ENCODE peak calls at places on chromosomes 12 and 14, in eight cellular contexts. L is astrocyte, M is uterus, S is cardiac muscle cell, F is pancreas, Y is body of pancreas, Q is HepG2, A is mucosa of descending colon. E is an unnamed sample. For H3K4me1, the result is how much of the 10 kb centered on the place peaks cover.

GRCh38 chr12:10191865-10192264 is 13.0 kb downstream of the TMEM52B start:
- DNase-seq in A (no peak), M (no peak), Q (no peak), Y (no peak), F (no peak), S (no peak), L (peak), E (no peak)

GRCh38 chr12:89919241-89919906 is 210.7 kb upstream of the ATP2B1 start:
- DNase-seq in L (no peak), Q (no peak), A (peak), M (no peak), F (peak), S (no peak), Y (no peak), E (no peak)

GRCh38 chr14:80200093-80200492 is 11.2 kb downstream of the DIO2 start:
- DNase-seq in S (no peak), L (no peak), M (no peak), Y (no peak), A (no peak), F (no peak), Q (no peak), E (no peak)

GRCh38 chr12:93237235-93237915 is 140.3 kb upstream of the NUDT4 start:
- DNase-seq in A (no peak), F (no peak), Y (no peak), M (no peak), Q (peak), L (no peak), S (no peak), E (no peak)

GRCh38 chr14:21846227-21846885 is 172.7 kb upstream of the OR4E1 start:
- DNase-seq in S (peak), Q (peak), M (no peak), L (no peak), F (peak), Y (peak), A (peak), E (peak)

GRCh38 chr14:50037837-50038236 is 78.5 kb downstream of the VCPKMT start:
- DNase-seq in F (no peak), Q (no peak), Y (peak), S (peak), A (no peak), L (no peak), M (peak), E (no peak)

GRCh38 chr12:2034633-2035420 is 18.0 kb upstream of the CACNA1C start:
- DNase-seq in Y (peak), Q (peak), M (peak), A (peak), L (no peak), S (peak), F (peak), E (peak)

GRCh38 chr12:74105434-74105833 is 432.2 kb upstream of the ATXN7L3B start:
- DNase-seq in S (no peak), Y (no peak), Q (no peak), F (no peak), L (peak), M (no peak), A (no peak), E (no peak)

GRCh38 chr12:105741786-105742566 is 396.8 kb downstream of the NUAK1 start:
- DNase-seq in A (no peak), F (no peak), Q (no peak), L (peak), S (no peak), Y (peak), M (no peak), E (peak)

GRCh38 chr12:6369916-6370575 is 5.3 kb downstream of the SCNN1A start:
- DNase-seq in Q (no peak), L (no peak), Y (no peak), A (no peak), M (no peak), F (no peak), S (no peak), E (no peak)

GRCh38 chr14:89164168-89165074 is 252.6 kb downstream of the FOXN3 start:
- DNase-seq in S (no peak), L (no peak), Y (no peak), Q (no peak), M (no peak), F (no peak), A (no peak), E (no peak)

GRCh38 chr14:102202944-102203343 is 63.2 kb downstream of the WDR20 start:
- DNase-seq in L (no peak), Y (no peak), Q (no peak), A (no peak), F (no peak), M (no peak), S (no peak), E (no peak)

GRCh38 chr12:67442347-67442841 is 173.2 kb downstream of the CAND1 start:
- DNase-seq in A (no peak), M (peak), Y (peak), S (no peak), L (no peak), Q (no peak), F (peak), E (no peak)

GRCh38 chr12:124774462-124775167 is 89.0 kb downstream of the SCARB1 start:
- DNase-seq in M (peak), A (no peak), L (peak), F (no peak), Y (peak), Q (no peak), S (no peak), E (no peak)

GRCh38 chr14:94011795-94012194 is 14.3 kb upstream of the OTUB2 start:
- DNase-seq in F (no peak), M (no peak), Q (no peak), L (peak), A (no peak), Y (no peak), S (peak), E (no peak)

GRCh38 chr14:98177551-98177950 is 1094.4 kb downstream of the BCL11B start:
- DNase-seq in F (no peak), A (no peak), L (no peak), M (no peak), Y (no peak), S (no peak), Q (no peak), E (no peak)

GRCh38 chr14:67547224-67547780 is 14.2 kb downstream of the PLEKHH1 start:
- DNase-seq in Q (no peak), F (no peak), Y (no peak), S (no peak), M (no peak), L (no peak), A (no peak), E (no peak)

GRCh38 chr14:53525608-53526007 is 372.5 kb upstream of the DDHD1 start:
- DNase-seq in L (no peak), A (no peak), Q (no peak), F (no peak), S (no peak), M (no peak), Y (no peak), E (no peak)

GRCh38 chr12:4215862-4216541 is 57.6 kb upstream of the CCND2 start:
- DNase-seq in M (no peak), F (no peak), Q (no peak), S (no peak), L (no peak), Y (no peak), A (no peak), E (no peak)

GRCh38 chr14:68317239-68317638 is 475.6 kb downstream of the ZFP36L1 start:
- DNase-seq in L (no peak), A (no peak), S (no peak), F (no peak), Q (no peak), Y (no peak), M (no peak), E (no peak)

DNA sequence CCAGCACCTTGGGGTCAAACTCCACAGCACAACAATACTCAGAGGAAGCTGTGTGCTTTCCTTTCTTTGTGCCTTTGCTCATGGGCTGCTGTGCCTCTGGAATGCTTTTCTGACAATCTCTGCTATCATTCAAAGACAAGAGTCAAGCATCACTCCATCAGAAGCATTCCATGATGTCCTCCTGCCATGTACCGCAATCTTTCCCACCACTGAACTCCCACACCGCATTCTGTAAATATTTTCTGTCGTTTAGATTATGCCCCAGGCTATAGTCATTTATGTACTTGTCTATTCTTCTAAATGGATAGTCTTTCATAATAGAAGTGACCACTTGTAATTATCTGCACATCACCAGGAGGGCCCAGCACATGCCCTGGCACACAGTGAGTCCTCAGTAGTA is 327.8 kb downstream of the PDZRN4 start:
- DNase-seq in Y (no peak), A (no peak), Q (no peak), F (no peak), S (no peak), L (no peak), M (no peak), E (no peak)
- H3K4me1 ChIP-seq in Y (under half), A (under half), Q (under half), F (under half), S (under half), L (under half), M (under half), E (under half)

DNA sequence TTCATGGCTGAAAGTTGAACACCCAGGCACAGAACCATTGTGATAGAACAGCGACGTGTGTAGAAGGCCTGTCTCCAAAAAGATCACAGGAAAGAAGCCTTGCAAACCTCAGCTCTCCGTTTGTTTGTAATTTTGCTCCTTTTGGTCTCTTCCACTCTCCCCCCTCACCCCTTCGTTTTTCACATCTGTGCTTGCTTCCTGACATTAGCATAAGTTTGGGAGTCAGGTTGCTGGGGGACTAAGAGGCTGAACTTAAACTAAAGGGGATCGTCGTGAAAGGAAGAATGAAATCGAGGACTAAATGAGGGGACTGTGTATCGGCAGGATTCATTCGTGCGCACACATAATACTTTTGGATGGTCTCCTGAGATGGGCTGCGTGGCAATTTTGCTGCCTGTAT is 200.6 kb downstream of the BCAT1 start:
- DNase-seq in M (no peak), Q (no peak), F (no peak), A (no peak), L (no peak), S (no peak), Y (no peak), E (no peak)
- H3K4me1 ChIP-seq in M (under half), Q (half or more), F (under half), A (under half), L (under half), S (under half), Y (under half), E (under half)

GRCh38 chr12:19882418-19882817 is 443.1 kb downstream of the AEBP2 start:
- DNase-seq in Q (no peak), A (no peak), Y (no peak), L (no peak), M (peak), S (no peak), F (no peak), E (no peak)
- H3K4me1 ChIP-seq in Q (under half), A (under half), Y (under half), L (under half), M (under half), S (under half), F (under half), E (under half)

GRCh38 chr14:59252772-59253500 is 64.5 kb downstream of the DAAM1 start:
- DNase-seq in S (no peak), Y (no peak), M (no peak), F (no peak), L (no peak), Q (no peak), A (no peak), E (no peak)
- H3K4me1 ChIP-seq in S (under half), Y (under half), M (under half), F (under half), L (under half), Q (under half), A (under half), E (under half)

GRCh38 chr12:122981036-122981471 is 573 bp downstream of the ARL6IP4 start:
- DNase-seq in A (no peak), L (no peak), F (no peak), S (no peak), M (no peak), Q (no peak), Y (no peak), E (peak)

GRCh38 chr12:122981587-122982493 is 1.4 kb downstream of the ARL6IP4 start:
- DNase-seq in M (no peak), F (no peak), L (no peak), Y (no peak), S (no peak), A (peak), Q (no peak), E (no peak)

GRCh38 chr12:122982963-122983788 is 2.7 kb downstream of the ARL6IP4 start:
- DNase-seq in L (no peak), Y (no peak), S (no peak), Q (no peak), M (no peak), A (no peak), F (peak), E (no peak)

GRCh38 chr12:122983789-122984515 is 3.5 kb downstream of the ARL6IP4 start:
- DNase-seq in A (no peak), F (peak), S (no peak), M (no peak), L (no peak), Q (peak), Y (no peak), E (no peak)

DNA sequence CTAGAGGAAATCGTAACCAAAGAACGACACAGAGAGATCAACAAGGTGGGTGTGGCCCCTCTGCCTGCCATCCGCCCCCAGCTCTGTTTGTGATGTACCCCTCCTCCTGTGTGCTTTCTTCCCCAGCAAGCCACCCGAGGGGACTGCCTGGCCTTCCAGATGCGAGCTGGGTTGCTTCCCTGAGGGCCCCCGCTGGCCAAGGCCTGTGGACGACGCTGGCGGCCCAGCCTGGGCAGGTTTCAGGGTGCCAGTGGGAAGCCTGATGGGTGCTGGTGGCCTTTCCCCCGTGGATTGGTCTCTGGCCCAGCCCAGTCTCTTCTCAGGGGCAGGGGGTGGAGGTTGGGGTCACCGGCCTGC is 2.0 kb downstream of the ARL6IP4 start:
- DNase-seq in S (no peak), L (no peak), Y (no peak), F (no peak), Q (no peak), A (no peak), M (no peak), E (no peak)
- H3K4me1 ChIP-seq in S (under half), L (under half), Y (half or more), F (under half), Q (half or more), A (under half), M (under half), E (under half)

DNA sequence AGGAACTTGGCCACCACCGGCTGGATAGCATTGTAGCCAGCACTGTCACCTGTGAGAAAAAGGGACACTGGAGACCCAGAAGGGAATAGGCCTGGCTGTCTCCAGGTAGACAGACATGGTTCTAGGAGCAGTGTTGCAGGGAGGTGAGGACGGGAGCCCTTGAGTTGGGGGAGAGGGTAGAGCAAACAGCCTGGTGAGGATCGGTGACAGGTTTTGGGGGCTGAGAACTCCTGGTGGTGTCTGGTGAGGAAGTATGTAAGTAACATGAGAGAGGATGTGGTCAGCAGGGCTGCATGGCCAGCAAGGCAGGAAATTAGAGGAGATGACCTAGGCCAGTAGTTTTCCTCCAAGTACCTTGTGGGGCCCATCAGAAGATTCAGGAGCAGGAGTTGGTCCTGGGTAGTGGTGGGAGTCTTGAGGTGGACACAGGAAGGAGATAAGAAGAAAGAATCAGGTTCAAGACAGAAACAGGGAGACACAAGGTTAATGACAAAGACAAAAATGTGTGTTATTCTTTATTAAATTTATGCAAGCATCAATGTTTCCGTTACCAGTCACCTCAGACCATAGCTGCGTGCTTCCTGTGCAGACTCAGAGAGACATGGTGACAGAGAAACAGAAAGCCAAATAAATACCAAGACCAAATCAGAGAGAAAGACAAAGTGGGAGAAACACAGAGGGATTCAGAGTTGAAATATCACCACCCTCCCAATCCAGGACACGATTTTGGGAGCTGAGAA is at the start of gene ARHGAP9:
- DNase-seq in M (no peak), S (no peak), Y (no peak), F (no peak), L (no peak), A (no peak), Q (no peak), E (no peak)
- H3K4me1 ChIP-seq in M (under half), S (under half), Y (under half), F (under half), L (under half), A (under half), Q (under half), E (under half)

E was measured in hepatocyte.